ENCODE peak calls at places on chromosomes 6 and 20, in eight cellular contexts. Q is HCT116, W is GM12865, X is fibroblast of mammary gland, T is ovary, S is aorta, J is adipocyte, C is heart left ventricle. U is an unnamed sample.

GRCh38 chr6:11209369-11209768 is 23.1 kb downstream of the NEDD9 start:
- DNase-seq in Q (no peak), W (no peak), X (no peak), T (no peak), S (no peak), J (no peak), C (no peak), U (no peak)

GRCh38 chr20:6026051-6026450 is 27.8 kb downstream of the LRRN4 start:
- DNase-seq in Q (no peak), W (no peak), X (peak), T (no peak), S (no peak), J (no peak), C (no peak), U (peak)

GRCh38 chr6:127484207-127484858 is 25.1 kb upstream of the KIAA0408 start:
- DNase-seq in Q (no peak), W (peak), X (peak), T (no peak), S (no peak), J (peak), C (no peak), U (no peak)

GRCh38 chr20:58021481-58021880 is 207.0 kb downstream of the ANKRD60 start:
- DNase-seq in Q (no peak), W (peak), X (peak), T (no peak), S (peak), J (peak), C (peak), U (peak)

GRCh38 chr20:9442858-9443257 is 71.5 kb upstream of the LAMP5 start:
- DNase-seq in Q (no peak), W (peak), X (peak), T (no peak), S (no peak), J (no peak), C (no peak), U (no peak)

GRCh38 chr6:131733376-131734016 is 22.7 kb upstream of the CTAGE9 start:
- DNase-seq in Q (no peak), W (no peak), X (peak), T (no peak), S (peak), J (peak), C (no peak), U (no peak)

GRCh38 chr6:35035481-35036030 is 105.6 kb downstream of the TCP11 start:
- DNase-seq in Q (no peak), W (no peak), X (no peak), T (no peak), S (no peak), J (no peak), C (no peak), U (no peak)

GRCh38 chr6:162198072-162198471 is 529.5 kb downstream of the PRKN start:
- DNase-seq in Q (no peak), W (no peak), X (no peak), T (no peak), S (no peak), J (no peak), C (no peak), U (no peak)

GRCh38 chr6:1633366-1634021 is 23.8 kb downstream of the FOXC1 start:
- DNase-seq in Q (no peak), W (no peak), X (no peak), T (no peak), S (no peak), J (no peak), C (no peak), U (no peak)

GRCh38 chr6:122678841-122679240 is 68.6 kb downstream of the PKIB start:
- DNase-seq in Q (no peak), W (no peak), X (no peak), T (no peak), S (no peak), J (no peak), C (no peak), U (no peak)

GRCh38 chr20:49572857-49573256 is 4.9 kb upstream of the PTGIS start:
- DNase-seq in Q (no peak), W (no peak), X (no peak), T (peak), S (no peak), J (no peak), C (no peak), U (no peak)

GRCh38 chr6:166520905-166521834 is 65.3 kb downstream of the RAMACL start:
- DNase-seq in Q (no peak), W (no peak), X (peak), T (no peak), S (no peak), J (no peak), C (no peak), U (no peak)

GRCh38 chr6:39053854-39054576 is 5.4 kb downstream of the GLP1R start:
- DNase-seq in Q (no peak), W (no peak), X (no peak), T (no peak), S (no peak), J (no peak), C (no peak), U (no peak)

GRCh38 chr6:26103770-26104456 is 16.7 kb downstream of the HFE start:
- DNase-seq in Q (peak), W (peak), X (peak), T (peak), S (peak), J (peak), C (peak), U (peak)

GRCh38 chr20:44432618-44433577 is 42.8 kb upstream of the TTPAL start:
- DNase-seq in Q (no peak), W (no peak), X (no peak), T (no peak), S (no peak), J (no peak), C (no peak), U (no peak)
- H3K4me3 ChIP-seq in Q (no peak), W (no peak), X (no peak), T (no peak), S (no peak), J (no peak), C (no peak), U (no peak)

GRCh38 chr6:165321555-165322145 is 12.2 kb upstream of the C6orf118 start:
- DNase-seq in Q (no peak), W (no peak), X (no peak), T (no peak), S (no peak), J (no peak), C (no peak), U (no peak)
- H3K4me3 ChIP-seq in Q (no peak), W (no peak), X (no peak), T (no peak), S (no peak), J (no peak), C (no peak), U (no peak)

DNA sequence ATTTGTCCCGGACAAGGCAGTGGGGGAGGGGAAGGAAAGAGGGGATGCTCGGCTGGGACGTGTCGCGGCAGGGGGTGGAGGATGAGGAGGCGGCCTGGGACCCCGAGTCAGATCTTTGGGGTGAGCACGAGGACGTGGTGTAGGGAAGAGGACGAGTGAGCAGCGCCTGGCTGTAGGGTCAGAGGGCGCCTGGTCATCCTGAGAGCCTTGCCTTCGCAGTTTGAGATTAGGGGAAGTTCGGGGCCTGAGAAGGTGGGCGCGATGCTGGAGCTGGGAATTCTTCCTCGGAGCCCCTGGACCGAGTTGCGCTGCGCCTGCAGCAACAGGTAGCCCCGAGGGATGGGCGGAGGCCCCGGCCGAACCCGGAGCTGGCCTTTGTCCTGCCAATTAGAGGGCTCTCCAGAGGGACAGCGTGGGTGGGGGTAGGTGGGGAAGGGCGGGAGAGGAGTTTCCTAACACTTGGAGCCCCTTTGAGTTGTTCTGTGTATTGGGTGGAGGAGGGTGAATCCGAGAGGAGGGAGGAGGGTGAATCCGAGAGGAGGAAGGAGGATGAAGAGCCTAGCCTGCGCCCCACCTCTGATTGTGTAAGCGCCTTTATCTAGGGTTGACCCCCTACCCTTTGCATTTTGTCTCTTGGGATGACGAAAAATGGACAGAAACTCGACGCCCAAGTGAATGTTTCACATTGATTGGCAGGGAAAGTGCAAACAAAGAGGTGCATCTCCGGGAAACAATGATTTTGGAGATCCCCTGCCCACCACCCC is 72.1 kb downstream of the SOX4 start:
- DNase-seq in Q (no peak), W (no peak), X (no peak), T (peak), S (no peak), J (no peak), C (no peak), U (no peak)
- H3K4me3 ChIP-seq in Q (no peak), W (peak), X (peak), T (peak), S (peak), J (peak), C (peak), U (no peak)

GRCh38 chr6:110358536-110359148 is 493 bp upstream of the METTL24 start:
- DNase-seq in Q (no peak), W (no peak), X (no peak), T (no peak), S (no peak), J (peak), C (no peak), U (no peak)

GRCh38 chr6:110359554-110359953 is 1.4 kb upstream of the METTL24 start:
- DNase-seq in Q (no peak), W (no peak), X (no peak), T (no peak), S (no peak), J (no peak), C (no peak), U (no peak)

GRCh38 chr6:110357298-110357695 is 852 bp downstream of the METTL24 start:
- DNase-seq in Q (no peak), W (no peak), X (peak), T (no peak), S (no peak), J (no peak), C (no peak), U (no peak)

GRCh38 chr6:110356778-110357177 is 1.4 kb downstream of the METTL24 start:
- DNase-seq in Q (no peak), W (no peak), X (no peak), T (peak), S (no peak), J (no peak), C (no peak), U (no peak)

GRCh38 chr6:110357696-110358535 is at the start of gene METTL24:
- DNase-seq in Q (no peak), W (no peak), X (no peak), T (peak), S (peak), J (peak), C (peak), U (peak)
- H3K4me3 ChIP-seq in Q (no peak), W (no peak), X (peak), T (peak), S (peak), J (peak), C (peak), U (peak)

GRCh38 chr6:41635365-41635764 is 2.9 kb upstream of the MDFI start:
- DNase-seq in Q (no peak), W (no peak), X (no peak), T (no peak), S (no peak), J (no peak), C (no peak), U (no peak)

GRCh38 chr6:41637179-41638001 is 878 bp upstream of the MDFI start:
- DNase-seq in Q (no peak), W (no peak), X (no peak), T (no peak), S (no peak), J (no peak), C (no peak), U (peak)

GRCh38 chr6:41634657-41635056 is 3.6 kb upstream of the MDFI start:
- DNase-seq in Q (no peak), W (no peak), X (no peak), T (no peak), S (no peak), J (no peak), C (no peak), U (no peak)

GRCh38 chr6:41638002-41638800 is at the start of gene MDFI:
- DNase-seq in Q (no peak), W (no peak), X (no peak), T (peak), S (no peak), J (peak), C (no peak), U (peak)

DNA sequence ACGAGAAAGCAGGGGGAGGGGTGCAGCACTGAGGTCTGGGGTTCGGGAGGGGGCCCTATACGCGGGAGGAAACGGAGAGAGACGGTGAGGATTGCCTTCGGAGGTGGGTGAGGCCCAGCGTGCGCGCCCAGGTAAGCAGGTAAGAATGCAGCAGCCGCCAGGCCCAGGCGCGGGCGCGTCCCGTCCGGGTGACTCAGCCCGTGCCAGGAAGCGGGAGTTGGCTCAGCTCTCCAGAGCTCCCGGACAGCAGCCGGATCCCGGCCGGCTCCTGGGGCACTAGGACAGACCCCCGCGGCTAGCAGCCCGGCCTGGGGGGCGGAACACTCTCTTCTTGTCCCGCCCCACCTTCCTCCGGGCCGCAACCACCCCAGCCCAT is 1.5 kb upstream of the MDFI start:
- DNase-seq in Q (peak), W (no peak), X (no peak), T (peak), S (no peak), J (peak), C (no peak), U (no peak)
- H3K4me3 ChIP-seq in Q (peak), W (no peak), X (no peak), T (peak), S (no peak), J (no peak), C (peak), U (no peak)

DNA sequence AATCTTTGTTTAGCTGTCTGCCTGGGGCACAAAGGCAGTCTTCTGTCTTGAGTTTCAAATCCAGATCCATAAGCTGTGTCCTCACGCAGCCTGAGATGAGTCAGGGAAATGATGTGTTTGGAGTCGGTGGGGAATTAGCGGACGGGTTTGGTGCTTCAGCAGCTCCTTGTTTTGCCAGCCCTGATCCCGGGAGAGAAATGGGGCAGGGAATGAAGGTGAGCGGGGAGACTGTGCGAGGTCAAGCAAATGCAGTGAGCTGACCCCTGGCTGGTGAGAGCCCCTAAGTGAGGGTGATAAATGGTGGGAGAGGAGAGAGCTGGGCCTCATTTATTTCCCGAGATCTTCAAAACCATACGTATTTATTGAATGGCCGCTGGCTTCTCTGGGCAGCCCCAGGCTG is 21.6 kb downstream of the DUSP22 start:
- DNase-seq in Q (no peak), W (no peak), X (no peak), T (no peak), S (no peak), J (no peak), C (no peak), U (peak)
- H3K4me3 ChIP-seq in Q (no peak), W (no peak), X (no peak), T (no peak), S (no peak), J (no peak), C (no peak), U (no peak)

DNA sequence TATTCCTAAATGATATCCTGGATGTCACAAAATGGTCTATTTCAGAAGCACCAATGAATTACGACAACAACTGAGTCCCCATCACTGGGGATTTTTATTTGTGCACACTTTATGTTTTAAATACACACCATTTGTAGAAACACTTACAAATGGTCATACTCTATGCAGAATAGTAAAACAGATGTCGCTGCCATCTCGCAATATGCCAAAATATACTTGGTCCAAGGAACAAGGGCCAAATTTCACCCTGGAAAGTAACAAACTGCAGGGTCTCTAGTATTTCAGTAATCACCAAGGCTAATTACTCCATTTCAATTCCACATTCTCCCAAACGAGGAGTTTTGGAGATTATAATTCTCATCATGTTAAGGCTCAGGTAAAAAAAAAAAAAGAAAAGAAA is 215.2 kb downstream of the LMBRD1 start:
- DNase-seq in Q (no peak), W (no peak), X (no peak), T (no peak), S (no peak), J (no peak), C (no peak), U (no peak)
- H3K4me3 ChIP-seq in Q (no peak), W (no peak), X (no peak), T (no peak), S (no peak), J (no peak), C (no peak), U (no peak)

GRCh38 chr6:93784794-93785757 is 365.7 kb upstream of the EPHA7 start:
- DNase-seq in Q (no peak), W (no peak), X (peak), T (no peak), S (no peak), J (peak), C (no peak), U (no peak)
- H3K4me3 ChIP-seq in Q (no peak), W (no peak), X (peak), T (peak), S (no peak), J (peak), C (peak), U (no peak)

U was measured in WERI-Rb-1.